ENCODE peak calls at places on chromosomes 6 and 20, in four cellular contexts. N, G, T and I are unnamed samples.

GRCh38 chr20:35739294-35740163 is 2.5 kb downstream of the RBM39 start:
- DNase-seq in N (peak; percentile 50), G (peak; percentile 50), T (peak; percentile 66), I (no peak)

GRCh38 chr20:32780749-32781402 is 18.7 kb downstream of the DNMT3B start:
- DNase-seq in N (peak; percentile 46), G (no peak), T (no peak), I (no peak)

GRCh38 chr6:160137989-160138835 is 16.6 kb downstream of the SLC22A1 start:
- DNase-seq in N (peak; percentile 64), G (peak; percentile 62), T (peak; percentile 86), I (peak; percentile 61)

GRCh38 chr6:83221886-83222479 is 28.8 kb downstream of the RWDD2A start:
- DNase-seq in N (peak; percentile 82), G (peak; percentile 49), T (peak; percentile 54), I (peak; percentile 55)

GRCh38 chr6:52788478-52788877 is 15.1 kb downstream of the GSTA1 start:
- DNase-seq in N (no peak), G (no peak), T (peak; percentile 43), I (no peak)

GRCh38 chr20:59253779-59254319 is 46.6 kb upstream of the EDN3 start:
- DNase-seq in N (peak; percentile 20), G (no peak), T (peak; percentile 14), I (peak; percentile 91)

GRCh38 chr6:161094904-161095440 is 103.4 kb downstream of the MAP3K4 start:
- DNase-seq in N (no peak), G (no peak), T (no peak), I (no peak)

GRCh38 chr20:831956-832355 is 1.6 kb upstream of the FAM110A start:
- DNase-seq in N (no peak), G (no peak), T (no peak), I (no peak)

GRCh38 chr20:1357921-1358671 is 29.2 kb upstream of the SDCBP2 start:
- DNase-seq in N (no peak), G (no peak), T (peak; percentile 82), I (no peak)

GRCh38 chr20:61808497-61808896 is 257.2 kb downstream of the TAF4 start:
- DNase-seq in N (no peak), G (no peak), T (no peak), I (no peak)

GRCh38 chr6:165301372-165302246 is 7.8 kb downstream of the C6orf118 start:
- DNase-seq in N (no peak), G (no peak), T (no peak), I (no peak)

GRCh38 chr6:19327684-19328083 is 509.5 kb upstream of the ID4 start:
- DNase-seq in N (no peak), G (no peak), T (no peak), I (no peak)

GRCh38 chr20:62321521-62321948 is 18.7 kb downstream of the ADRM1 start:
- DNase-seq in N (peak; percentile 67), G (peak; percentile 80), T (no peak), I (peak; percentile 82)

GRCh38 chr6:158031445-158032353 is 50.0 kb downstream of the SYNJ2 start:
- DNase-seq in N (peak; percentile 50), G (no peak), T (peak; percentile 32), I (peak; percentile 75)

GRCh38 chr6:31271641-31272357 is at the start of gene HLA-C:
- DNase-seq in N (peak; percentile 97), G (peak; percentile 97), T (peak; percentile 98), I (no peak)

GRCh38 chr6:52574709-52575489 is 2.0 kb downstream of the TRAM2 start:
- DNase-seq in N (no peak), G (no peak), T (peak; percentile 84), I (peak; percentile 58)

GRCh38 chr20:2108987-2109386 is 7.4 kb downstream of the STK35 start:
- DNase-seq in N (peak; percentile 69), G (no peak), T (no peak), I (no peak)

GRCh38 chr6:132789398-132789780 is 9.0 kb downstream of the SLC18B1 start:
- DNase-seq in N (peak; percentile 4), G (no peak), T (no peak), I (no peak)

GRCh38 chr6:17705778-17706579 is 746 bp downstream of the NUP153 start:
- DNase-seq in N (peak; percentile 81), G (peak; percentile 91), T (peak; percentile 90), I (peak; percentile 68)

GRCh38 chr6:41917528-41917927 is 3.4 kb downstream of the MED20 start:
- DNase-seq in N (peak; percentile 85), G (no peak), T (no peak), I (no peak)

GRCh38 chr6:118356054-118356453 is 192.0 kb upstream of the PLN start:
- DNase-seq in N (no peak), G (no peak), T (no peak), I (no peak)

GRCh38 chr6:144349690-144350132 is 64.6 kb downstream of the UTRN start:
- DNase-seq in N (no peak), G (peak; percentile 19), T (peak; percentile 57), I (peak; percentile 21)

GRCh38 chr6:63477422-63478040 is 94.7 kb upstream of the LOC128125822 start:
- DNase-seq in N (no peak), G (no peak), T (no peak), I (no peak)

GRCh38 chr6:23505021-23505420 is 621.0 kb upstream of the NRSN1 start:
- DNase-seq in N (no peak), G (no peak), T (no peak), I (no peak)

GRCh38 chr20:37102571-37102970 is 6.8 kb upstream of the RBL1 start:
- DNase-seq in N (no peak), G (no peak), T (no peak), I (no peak)

GRCh38 chr6:146339716-146340115 is 203.9 kb upstream of the RAB32 start:
- DNase-seq in N (no peak), G (no peak), T (no peak), I (no peak)

GRCh38 chr6:148200302-148200701 is 142.3 kb upstream of the SASH1 start:
- DNase-seq in N (no peak), G (no peak), T (no peak), I (no peak)

GRCh38 chr6:139738801-139739490 is 364.5 kb upstream of the CITED2 start:
- DNase-seq in N (no peak), G (no peak), T (no peak), I (no peak)

GRCh38 chr20:35702824-35703695 is 3.9 kb downstream of the ROMO1 start:
- DNase-seq in N (no peak), G (no peak), T (no peak), I (no peak)

GRCh38 chr6:81265106-81265505 is 487.4 kb downstream of the TENT5A start:
- DNase-seq in N (no peak), G (no peak), T (no peak), I (no peak)

GRCh38 chr6:90397929-90398674 is 101.5 kb upstream of the BACH2 start:
- DNase-seq in N (peak; percentile 88), G (no peak), T (peak; percentile 88), I (no peak)

GRCh38 chr6:168418631-168419250 is 22.2 kb upstream of the SMOC2 start:
- DNase-seq in N (no peak), G (no peak), T (no peak), I (no peak)

GRCh38 chr6:11460001-11460668 is 77.4 kb upstream of the TMEM170B start:
- DNase-seq in N (peak; percentile 26), G (peak; percentile 56), T (peak; percentile 28), I (no peak)
- H3K4me1 ChIP-seq in N (no peaks in the 10 kb centered on the region), G (peaks cover 49% of the 10 kb centered on the region), T (peaks cover 21% of the 10 kb centered on the region), I (no peaks in the 10 kb centered on the region)

DNA sequence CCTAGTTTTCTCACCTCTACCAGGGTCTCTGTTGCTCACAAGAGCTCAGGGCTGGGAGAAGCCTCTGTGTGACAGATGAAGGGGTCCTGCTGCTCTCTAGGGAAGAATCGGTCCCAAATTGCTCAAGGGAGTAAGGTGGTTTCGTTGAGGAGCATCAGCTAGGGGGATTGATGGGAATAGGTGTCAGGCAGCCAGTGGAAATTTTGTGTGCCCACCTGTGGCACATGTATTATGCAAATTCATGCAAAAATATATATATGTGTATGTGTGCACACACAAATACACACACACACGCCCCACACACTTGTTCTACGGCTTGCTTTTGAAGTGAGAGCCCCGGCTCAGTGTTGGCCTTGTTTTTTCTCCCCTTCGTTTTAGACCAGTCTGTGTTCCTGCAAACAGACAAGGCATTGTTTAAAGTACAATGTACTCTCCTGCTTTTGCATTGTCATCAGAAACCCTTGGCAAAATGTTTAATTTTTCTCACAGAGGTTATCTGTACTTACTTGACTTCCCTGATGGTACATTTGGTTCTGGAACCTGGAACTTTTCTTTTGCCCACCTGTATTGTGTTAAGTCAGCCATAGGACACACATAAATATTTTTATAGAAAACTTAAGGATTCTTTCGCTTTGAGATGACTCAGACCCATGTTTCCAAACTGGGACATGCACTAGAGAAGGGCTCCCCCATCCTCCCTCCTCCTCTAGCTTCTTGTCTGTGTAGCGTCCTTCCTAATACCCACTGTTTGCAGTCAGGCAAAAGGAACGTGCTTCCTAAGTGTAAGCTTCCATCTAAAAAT is 26.7 kb downstream of the FOXO3 start:
- DNase-seq in N (peak; percentile 54), G (no peak), T (no peak), I (no peak)
- H3K4me3 ChIP-seq in N (no peak overlapping the region), G (no peak overlapping the region), T (no peak overlapping the region), I (no peak overlapping the region)

DNA sequence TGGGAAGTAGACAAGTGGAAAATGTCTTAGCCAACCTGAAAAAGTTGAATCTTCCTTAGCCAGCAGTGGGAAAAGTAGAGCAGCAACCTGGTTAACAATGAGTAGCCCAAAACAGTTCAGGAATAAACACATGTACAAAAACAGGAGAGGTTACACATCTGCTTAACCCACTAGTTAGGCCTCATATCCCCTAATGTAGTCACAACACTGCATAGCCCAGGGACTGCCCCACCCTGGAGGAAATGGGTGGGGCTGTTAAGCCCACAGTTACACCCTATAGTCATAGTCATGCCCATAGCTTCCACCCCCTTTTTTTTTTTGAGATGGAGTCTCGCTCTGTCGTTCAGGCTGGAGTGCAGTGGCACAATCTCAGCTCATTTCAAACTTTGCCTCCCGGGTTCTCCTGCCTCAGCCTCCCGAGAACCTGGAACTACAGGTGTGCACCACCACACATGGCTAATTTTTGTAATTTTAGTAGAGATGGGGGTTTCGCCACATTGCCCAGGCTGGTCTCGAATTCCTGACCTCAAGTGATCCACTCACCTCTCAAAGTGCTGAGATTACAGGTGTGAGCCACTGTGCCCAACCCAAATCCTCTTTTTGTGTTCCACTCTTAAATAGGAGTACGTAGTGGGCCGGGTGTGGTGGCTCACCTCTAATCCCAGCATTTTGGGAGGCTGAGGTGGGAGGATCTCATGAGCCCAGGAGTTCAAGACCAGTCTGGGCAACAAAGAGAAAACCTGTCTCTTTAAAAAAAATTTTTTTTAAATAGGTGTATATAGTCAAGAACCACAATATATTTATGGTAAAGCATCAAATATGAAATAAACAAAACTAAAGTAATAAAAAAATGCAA is 24.5 kb downstream of the ILRUN start:
- DNase-seq in N (no peak), G (peak; percentile 74), T (peak; percentile 96), I (no peak)
- H3K4me1 ChIP-seq in N (peaks cover 2% of the 10 kb centered on the region), G (peaks cover 85% of the 10 kb centered on the region), T (peaks cover 70% of the 10 kb centered on the region), I (no peaks in the 10 kb centered on the region)

DNA sequence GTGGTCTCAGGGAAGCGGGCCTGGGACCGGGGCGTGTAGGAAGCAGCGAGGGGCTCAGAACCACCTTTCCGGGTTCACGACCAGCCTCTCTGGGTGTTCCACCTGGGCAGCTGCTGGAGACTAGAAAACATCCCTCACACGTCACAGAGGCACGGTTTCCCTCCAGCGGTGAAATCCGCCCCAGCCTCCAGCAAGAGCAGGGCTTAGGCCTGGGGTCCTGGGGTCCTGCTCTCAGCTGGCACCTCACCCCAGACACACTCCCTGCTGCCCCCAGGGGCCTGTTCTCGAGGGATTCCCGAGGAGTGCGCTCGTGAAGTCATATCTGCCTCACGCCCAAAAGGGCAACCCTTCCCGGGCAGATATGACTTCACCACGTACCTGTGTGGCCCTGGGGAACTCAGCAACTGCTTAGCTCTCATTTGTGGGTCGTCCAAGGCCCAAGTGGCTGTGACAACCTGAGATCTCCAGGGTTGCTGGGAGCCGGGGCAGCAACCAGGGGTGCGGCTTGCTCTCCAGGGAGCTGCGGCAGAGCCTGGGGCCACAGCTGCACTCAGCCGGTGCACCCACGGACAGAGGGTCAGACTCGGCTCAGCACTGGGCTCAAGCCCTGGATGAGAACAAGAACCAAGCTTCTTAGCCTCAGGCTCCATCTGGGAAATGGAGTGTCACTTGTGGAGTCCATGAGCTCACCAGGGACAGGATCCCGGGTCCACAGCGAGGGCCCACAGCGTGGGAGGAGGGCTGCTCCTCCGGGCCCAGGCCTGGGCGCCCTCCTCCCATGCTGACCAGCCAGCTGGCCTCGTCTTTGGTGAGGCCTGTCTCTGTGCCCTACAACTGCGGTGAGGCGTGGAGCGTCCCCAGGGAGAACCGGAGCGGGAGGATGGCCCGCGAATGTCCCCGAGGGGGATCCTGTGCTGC is 661 bp downstream of the FNDC11 start:
- DNase-seq in N (no peak), G (peak; percentile 43), T (no peak), I (no peak)
- H3K4me3 ChIP-seq in N (peak overlapping the region; percentile 6), G (peak overlapping the region; percentile 71), T (no peak overlapping the region), I (no peak overlapping the region)